ENCODE peak calls at places on chromosomes 2 and 18, in six cellular contexts. One of them, this sample, is unnamed.

GRCh38 chr2:135839713-135840112 is 2.7 kb upstream of the LCT start:
- DNase-seq in GM06990: no peak
- DNase-seq in ovary: no peak
- DNase-seq in astrocyte of the spinal cord: peak
- DNase-seq in AG04449: peak
- DNase-seq in BE2C: no peak
- DNase-seq in this sample: no peak

GRCh38 chr2:18630101-18630500 is 40.7 kb upstream of the NT5C1B start:
- DNase-seq in GM06990: no peak
- DNase-seq in ovary: no peak
- DNase-seq in astrocyte of the spinal cord: peak
- DNase-seq in AG04449: no peak
- DNase-seq in BE2C: no peak
- DNase-seq in this sample: no peak

GRCh38 chr18:10519366-10519765 is 6.5 kb upstream of the NAPG start:
- DNase-seq in GM06990: no peak
- DNase-seq in ovary: no peak
- DNase-seq in astrocyte of the spinal cord: no peak
- DNase-seq in AG04449: no peak
- DNase-seq in BE2C: no peak
- DNase-seq in this sample: no peak

GRCh38 chr2:10688921-10689807 is 611 bp downstream of the NOL10 start:
- DNase-seq in GM06990: no peak
- DNase-seq in ovary: no peak
- DNase-seq in astrocyte of the spinal cord: peak
- DNase-seq in AG04449: no peak
- DNase-seq in BE2C: no peak
- DNase-seq in this sample: no peak

GRCh38 chr18:74804677-74805076 is 207.0 kb downstream of the ZNF407 start:
- DNase-seq in GM06990: no peak
- DNase-seq in ovary: no peak
- DNase-seq in astrocyte of the spinal cord: no peak
- DNase-seq in AG04449: no peak
- DNase-seq in BE2C: peak
- DNase-seq in this sample: no peak

GRCh38 chr18:50819027-50819726 is 639 bp downstream of the MRO start:
- DNase-seq in GM06990: no peak
- DNase-seq in ovary: peak
- DNase-seq in astrocyte of the spinal cord: peak
- DNase-seq in AG04449: no peak
- DNase-seq in BE2C: peak
- DNase-seq in this sample: peak

GRCh38 chr18:7164610-7165009 is 47.0 kb upstream of the LAMA1 start:
- DNase-seq in GM06990: no peak
- DNase-seq in ovary: no peak
- DNase-seq in astrocyte of the spinal cord: no peak
- DNase-seq in AG04449: no peak
- DNase-seq in BE2C: no peak
- DNase-seq in this sample: no peak

GRCh38 chr2:163812926-163813520 is 77.2 kb upstream of the FIGN start:
- DNase-seq in GM06990: no peak
- DNase-seq in ovary: no peak
- DNase-seq in astrocyte of the spinal cord: peak
- DNase-seq in AG04449: no peak
- DNase-seq in BE2C: no peak
- DNase-seq in this sample: no peak

GRCh38 chr18:54392621-54393023 is 34.9 kb downstream of the C18orf54 start:
- DNase-seq in GM06990: peak
- DNase-seq in ovary: no peak
- DNase-seq in astrocyte of the spinal cord: peak
- DNase-seq in AG04449: no peak
- DNase-seq in BE2C: no peak
- DNase-seq in this sample: no peak

GRCh38 chr18:22336406-22336805 is 81.3 kb downstream of the CTAGE1 start:
- DNase-seq in GM06990: no peak
- DNase-seq in ovary: no peak
- DNase-seq in astrocyte of the spinal cord: no peak
- DNase-seq in AG04449: no peak
- DNase-seq in BE2C: no peak
- DNase-seq in this sample: no peak

GRCh38 chr2:240873098-240873788 is 4.6 kb downstream of the AGXT start:
- DNase-seq in GM06990: no peak
- DNase-seq in ovary: no peak
- DNase-seq in astrocyte of the spinal cord: no peak
- DNase-seq in AG04449: no peak
- DNase-seq in BE2C: no peak
- DNase-seq in this sample: no peak

GRCh38 chr2:16617282-16618266 is 48.1 kb downstream of the CYRIA start:
- DNase-seq in GM06990: no peak
- DNase-seq in ovary: no peak
- DNase-seq in astrocyte of the spinal cord: peak
- DNase-seq in AG04449: no peak
- DNase-seq in BE2C: peak
- DNase-seq in this sample: no peak

GRCh38 chr18:35521133-35521532 is 23.4 kb upstream of the INO80C start:
- DNase-seq in GM06990: no peak
- DNase-seq in ovary: no peak
- DNase-seq in astrocyte of the spinal cord: no peak
- DNase-seq in AG04449: no peak
- DNase-seq in BE2C: no peak
- DNase-seq in this sample: no peak

GRCh38 chr18:73945130-73945792 is 202.4 kb downstream of the FBXO15 start:
- DNase-seq in GM06990: no peak
- DNase-seq in ovary: no peak
- DNase-seq in astrocyte of the spinal cord: peak
- DNase-seq in AG04449: no peak
- DNase-seq in BE2C: no peak
- DNase-seq in this sample: no peak

GRCh38 chr18:22542400-22542835 is 124.7 kb upstream of the CTAGE1 start:
- DNase-seq in GM06990: no peak
- DNase-seq in ovary: peak
- DNase-seq in astrocyte of the spinal cord: peak
- DNase-seq in AG04449: no peak
- DNase-seq in BE2C: no peak
- DNase-seq in this sample: no peak

GRCh38 chr2:45342-46130 is 769 bp downstream of the FAM110C start:
- DNase-seq in GM06990: no peak
- DNase-seq in ovary: peak
- DNase-seq in astrocyte of the spinal cord: no peak
- DNase-seq in AG04449: no peak
- DNase-seq in BE2C: no peak
- DNase-seq in this sample: no peak

GRCh38 chr2:38581193-38582147 is 21.3 kb downstream of the HNRNPLL start:
- DNase-seq in GM06990: peak
- DNase-seq in ovary: peak
- DNase-seq in astrocyte of the spinal cord: peak
- DNase-seq in AG04449: peak
- DNase-seq in BE2C: peak
- DNase-seq in this sample: no peak

GRCh38 chr18:62555135-62555534 is 32.3 kb downstream of the ZCCHC2 start:
- DNase-seq in GM06990: no peak
- DNase-seq in ovary: no peak
- DNase-seq in astrocyte of the spinal cord: peak
- DNase-seq in AG04449: no peak
- DNase-seq in BE2C: no peak
- DNase-seq in this sample: no peak

GRCh38 chr18:41721103-41721502 is 233.9 kb upstream of the PIK3C3 start:
- DNase-seq in GM06990: no peak
- DNase-seq in ovary: no peak
- DNase-seq in astrocyte of the spinal cord: no peak
- DNase-seq in AG04449: no peak
- DNase-seq in BE2C: no peak
- DNase-seq in this sample: no peak

GRCh38 chr2:161238559-161239415 is 69.4 kb upstream of the PSMD14 start:
- DNase-seq in GM06990: peak
- DNase-seq in ovary: peak
- DNase-seq in astrocyte of the spinal cord: peak
- DNase-seq in AG04449: no peak
- DNase-seq in BE2C: peak
- DNase-seq in this sample: peak

GRCh38 chr2:241118727-241119505 is 16.8 kb upstream of the MTERF4 start:
- DNase-seq in GM06990: no peak
- DNase-seq in ovary: no peak
- DNase-seq in astrocyte of the spinal cord: no peak
- DNase-seq in AG04449: no peak
- DNase-seq in BE2C: no peak
- DNase-seq in this sample: no peak

GRCh38 chr2:88265352-88265960 is 95.3 kb downstream of the THNSL2 start:
- DNase-seq in GM06990: no peak
- DNase-seq in ovary: no peak
- DNase-seq in astrocyte of the spinal cord: peak
- DNase-seq in AG04449: no peak
- DNase-seq in BE2C: no peak
- DNase-seq in this sample: no peak

GRCh38 chr2:216159161-216159560 is 50.0 kb downstream of the XRCC5 start:
- DNase-seq in GM06990: no peak
- DNase-seq in ovary: no peak
- DNase-seq in astrocyte of the spinal cord: no peak
- DNase-seq in AG04449: no peak
- DNase-seq in BE2C: no peak
- DNase-seq in this sample: no peak

GRCh38 chr18:59357928-59358327 is 1.1 kb downstream of the LMAN1 start:
- DNase-seq in GM06990: no peak
- DNase-seq in ovary: no peak
- DNase-seq in astrocyte of the spinal cord: peak
- DNase-seq in AG04449: peak
- DNase-seq in BE2C: no peak
- DNase-seq in this sample: no peak

GRCh38 chr2:111057721-111058120 is 63.0 kb upstream of the BCL2L11 start:
- DNase-seq in GM06990: no peak
- DNase-seq in ovary: no peak
- DNase-seq in astrocyte of the spinal cord: no peak
- DNase-seq in AG04449: no peak
- DNase-seq in BE2C: no peak
- DNase-seq in this sample: no peak

GRCh38 chr2:38960609-38961320 is 71.1 kb downstream of the ARHGEF33 start:
- DNase-seq in GM06990: no peak
- DNase-seq in ovary: no peak
- DNase-seq in astrocyte of the spinal cord: no peak
- DNase-seq in AG04449: no peak
- DNase-seq in BE2C: no peak
- DNase-seq in this sample: no peak

GRCh38 chr18:10006261-10006903 is 92.6 kb downstream of the VAPA start:
- DNase-seq in GM06990: no peak
- DNase-seq in ovary: no peak
- DNase-seq in astrocyte of the spinal cord: peak
- DNase-seq in AG04449: no peak
- DNase-seq in BE2C: no peak
- DNase-seq in this sample: no peak

GRCh38 chr2:38654495-38655381 is 11.2 kb upstream of the GALM start:
- DNase-seq in GM06990: no peak
- DNase-seq in ovary: no peak
- DNase-seq in astrocyte of the spinal cord: no peak
- DNase-seq in AG04449: no peak
- DNase-seq in BE2C: no peak
- DNase-seq in this sample: no peak

GRCh38 chr2:7432426-7432825 is 515.2 kb downstream of the RNF144A start:
- DNase-seq in GM06990: no peak
- DNase-seq in ovary: no peak
- DNase-seq in astrocyte of the spinal cord: no peak
- DNase-seq in AG04449: no peak
- DNase-seq in BE2C: no peak
- DNase-seq in this sample: no peak

DNA sequence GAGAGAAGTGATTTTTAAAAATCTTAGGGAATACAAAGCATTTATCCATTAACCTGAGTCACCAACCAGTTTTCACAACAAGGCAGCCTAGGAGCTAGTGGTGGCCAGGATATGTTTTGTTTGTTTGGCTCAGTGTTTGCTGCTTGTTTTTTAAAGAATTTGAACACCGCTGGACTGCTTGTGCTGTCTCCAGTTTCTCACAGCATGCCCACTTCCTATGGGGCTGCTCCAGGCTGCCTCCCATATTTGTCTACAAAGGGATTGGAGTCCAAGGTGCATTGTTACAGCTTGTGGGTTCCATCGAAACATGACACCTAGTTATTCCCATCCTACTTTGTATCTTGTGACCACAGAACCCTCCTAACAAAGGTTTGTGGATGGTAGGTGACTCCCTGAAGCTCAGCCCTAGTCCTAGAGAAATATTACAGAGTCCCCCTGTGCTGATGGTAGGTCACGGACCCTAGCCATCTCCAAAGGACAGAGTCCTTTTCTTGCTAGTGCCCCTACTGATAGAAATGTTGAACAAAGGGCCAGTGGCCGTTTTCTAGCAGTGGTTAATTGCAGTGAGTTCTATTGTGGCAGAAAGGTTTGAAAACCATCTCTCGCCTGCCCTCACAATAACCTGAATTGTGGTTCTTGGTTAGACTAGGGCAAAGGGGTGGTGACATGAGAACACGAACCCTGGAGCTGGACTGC is 23.2 kb downstream of the GPR39 start:
- DNase-seq in GM06990: no peak
- DNase-seq in ovary: no peak
- DNase-seq in astrocyte of the spinal cord: peak
- DNase-seq in AG04449: no peak
- DNase-seq in BE2C: no peak
- DNase-seq in this sample: no peak
- TF ChIP-seq CTCF in GM06990: no peak
- TF ChIP-seq CTCF in ovary: no peak
- TF ChIP-seq CTCF in astrocyte of the spinal cord: no peak
- TF ChIP-seq CTCF in AG04449: no peak
- TF ChIP-seq CTCF in BE2C: no peak
- TF ChIP-seq CTCF in this sample: no peak

GRCh38 chr2:72325592-72326422 is 178.1 kb upstream of the CYP26B1 start:
- DNase-seq in GM06990: no peak
- DNase-seq in ovary: no peak
- DNase-seq in astrocyte of the spinal cord: no peak
- DNase-seq in AG04449: no peak
- DNase-seq in BE2C: peak
- DNase-seq in this sample: no peak
- TF ChIP-seq CTCF in GM06990: peak
- TF ChIP-seq CTCF in ovary: no peak
- TF ChIP-seq CTCF in astrocyte of the spinal cord: peak
- TF ChIP-seq CTCF in AG04449: peak
- TF ChIP-seq CTCF in BE2C: peak
- TF ChIP-seq CTCF in this sample: peak

GRCh38 chr2:46913471-46914381 is 1.9 kb downstream of the MCFD2 start:
- DNase-seq in GM06990: no peak
- DNase-seq in ovary: no peak
- DNase-seq in astrocyte of the spinal cord: peak
- DNase-seq in AG04449: no peak
- DNase-seq in BE2C: no peak
- DNase-seq in this sample: no peak
- TF ChIP-seq CTCF in GM06990: no peak
- TF ChIP-seq CTCF in ovary: no peak
- TF ChIP-seq CTCF in astrocyte of the spinal cord: peak
- TF ChIP-seq CTCF in AG04449: no peak
- TF ChIP-seq CTCF in BE2C: peak
- TF ChIP-seq CTCF in this sample: no peak

GRCh38 chr2:36820942-36821605 is 124.6 kb downstream of the VIT start:
- DNase-seq in GM06990: no peak
- DNase-seq in ovary: no peak
- DNase-seq in astrocyte of the spinal cord: no peak
- DNase-seq in AG04449: no peak
- DNase-seq in BE2C: no peak
- DNase-seq in this sample: no peak

GRCh38 chr2:36818542-36818941 is 122.0 kb downstream of the VIT start:
- DNase-seq in GM06990: no peak
- DNase-seq in ovary: no peak
- DNase-seq in astrocyte of the spinal cord: no peak
- DNase-seq in AG04449: no peak
- DNase-seq in BE2C: no peak
- DNase-seq in this sample: no peak

GRCh38 chr2:36824281-36824680 is 127.8 kb downstream of the VIT start:
- DNase-seq in GM06990: no peak
- DNase-seq in ovary: no peak
- DNase-seq in astrocyte of the spinal cord: no peak
- DNase-seq in AG04449: no peak
- DNase-seq in BE2C: no peak
- DNase-seq in this sample: no peak

GRCh38 chr2:36819090-36819711 is 122.7 kb downstream of the VIT start:
- DNase-seq in GM06990: no peak
- DNase-seq in ovary: no peak
- DNase-seq in astrocyte of the spinal cord: no peak
- DNase-seq in AG04449: no peak
- DNase-seq in BE2C: no peak
- DNase-seq in this sample: no peak
- TF ChIP-seq CTCF in GM06990: no peak
- TF ChIP-seq CTCF in ovary: no peak
- TF ChIP-seq CTCF in astrocyte of the spinal cord: no peak
- TF ChIP-seq CTCF in AG04449: no peak
- TF ChIP-seq CTCF in BE2C: peak
- TF ChIP-seq CTCF in this sample: no peak

This sample was measured in progenitor cell of endocrine pancreas.